ENCODE peak calls at places on chromosomes 11 and 22, in eight cellular contexts. X is GM23338, Q is esophagus muscularis mucosa, O is HepG2, M is stomach, K is upper lobe of left lung, D is endothelial cell of umbilical vein, J is SK-N-MC. Y is an unnamed sample.

GRCh38 chr22:38460367-38460952 is 5.5 kb upstream of the KCNJ4 start:
- DNase-seq in Q (no peak), D (no peak), M (no peak), K (no peak), J (no peak), O (no peak), X (no peak), Y (no peak)

GRCh38 chr11:125262194-125262824 is 97.8 kb downstream of the PKNOX2 start:
- DNase-seq in M (no peak), O (peak), X (no peak), D (no peak), K (no peak), Q (no peak), J (no peak), Y (no peak)

GRCh38 chr22:22128440-22128839 is 116.1 kb upstream of the VPREB1 start:
- DNase-seq in J (no peak), Q (no peak), X (no peak), D (no peak), K (no peak), O (no peak), M (no peak), Y (no peak)

GRCh38 chr22:35868938-35869337 is 151.3 kb downstream of the APOL5 start:
- DNase-seq in K (no peak), J (no peak), O (no peak), M (no peak), D (no peak), Q (no peak), X (peak), Y (no peak)

GRCh38 chr11:8719260-8720190 is 36.9 kb downstream of the RPL27A start:
- DNase-seq in J (no peak), O (peak), X (no peak), Q (peak), M (no peak), D (peak), K (no peak), Y (no peak)

GRCh38 chr11:106482920-106483761 is 405.7 kb downstream of the AASDHPPT start:
- DNase-seq in Q (no peak), J (no peak), K (no peak), M (no peak), D (peak), O (peak), X (no peak), Y (no peak)

GRCh38 chr11:11985954-11986949 is 22.2 kb downstream of the DKK3 start:
- DNase-seq in Q (no peak), J (no peak), X (peak), K (no peak), D (no peak), O (no peak), M (no peak), Y (no peak)

GRCh38 chr11:60981515-60981914 is 10.0 kb downstream of the CD6 start:
- DNase-seq in M (no peak), O (no peak), J (no peak), X (no peak), Q (no peak), K (peak), D (no peak), Y (no peak)

GRCh38 chr22:42150727-42151590 is 20.3 kb upstream of the CYP2D6 start:
- DNase-seq in K (peak), Q (no peak), O (no peak), J (no peak), D (no peak), M (no peak), X (no peak), Y (no peak)

GRCh38 chr11:61362542-61362875 is 335 bp downstream of the TMEM138 start:
- DNase-seq in O (peak), X (peak), M (no peak), K (no peak), Q (no peak), D (no peak), J (no peak), Y (no peak)

GRCh38 chr11:9315078-9315688 is 790 bp upstream of the TMEM41B start:
- DNase-seq in X (no peak), K (no peak), Q (no peak), D (no peak), O (no peak), J (no peak), M (no peak), Y (peak)

GRCh38 chr11:122690801-122691649 is 35.5 kb downstream of the UBASH3B start:
- DNase-seq in O (no peak), D (peak), X (peak), K (no peak), J (no peak), Q (no peak), M (no peak), Y (no peak)

GRCh38 chr11:65645710-65646109 is 7.8 kb downstream of the SIPA1 start:
- DNase-seq in M (no peak), O (no peak), K (no peak), X (no peak), D (no peak), J (no peak), Q (no peak), Y (peak)

GRCh38 chr11:126132319-126132718 is 69.7 kb upstream of the CDON start:
- DNase-seq in J (no peak), O (no peak), X (no peak), M (peak), K (no peak), Q (no peak), D (no peak), Y (no peak)

GRCh38 chr11:133443361-133443760 is 88.9 kb downstream of the OPCML start:
- DNase-seq in D (no peak), O (no peak), J (no peak), X (no peak), K (no peak), Q (no peak), M (no peak), Y (no peak)

GRCh38 chr22:28151241-28151640 is 232.2 kb upstream of the PITPNB start:
- DNase-seq in X (no peak), D (no peak), M (no peak), O (peak), K (no peak), J (no peak), Q (no peak), Y (no peak)

GRCh38 chr11:132858203-132858602 is 674.1 kb downstream of the OPCML start:
- DNase-seq in Q (no peak), M (no peak), D (no peak), X (peak), J (no peak), O (no peak), K (no peak), Y (no peak)

GRCh38 chr22:42906605-42907338 is 49.7 kb upstream of the ARFGAP3 start:
- DNase-seq in J (no peak), M (no peak), Q (no peak), K (no peak), O (no peak), X (no peak), D (peak), Y (no peak)

GRCh38 chr22:48096411-48096810 is 1334.0 kb downstream of the TBC1D22A start:
- DNase-seq in D (no peak), J (no peak), K (no peak), Q (no peak), O (no peak), M (no peak), X (no peak), Y (no peak)

GRCh38 chr11:587978-588380 is 11.7 kb downstream of the PHRF1 start:
- DNase-seq in M (no peak), D (no peak), Q (no peak), O (peak), K (no peak), X (no peak), J (no peak), Y (no peak)

GRCh38 chr22:44758354-44758969 is 6.1 kb downstream of the ARHGAP8 start:
- DNase-seq in M (no peak), K (no peak), J (no peak), Q (no peak), X (no peak), O (no peak), D (no peak), Y (peak)

GRCh38 chr11:34940026-34940677 is 23.7 kb downstream of the PDHX start:
- DNase-seq in J (no peak), Q (no peak), M (no peak), X (no peak), D (no peak), K (no peak), O (no peak), Y (no peak)

GRCh38 chr22:18120941-18121340 is 10.3 kb downstream of the TUBA8 start:
- DNase-seq in M (no peak), Q (no peak), D (no peak), K (no peak), O (no peak), X (no peak), J (no peak), Y (no peak)

GRCh38 chr22:44108076-44108475 is 72.6 kb upstream of the PARVG start:
- DNase-seq in D (no peak), X (no peak), M (no peak), Q (no peak), K (no peak), J (no peak), O (no peak), Y (no peak)

GRCh38 chr11:17738350-17739207 is 4.0 kb downstream of the KCNC1 start:
- DNase-seq in J (no peak), Q (no peak), O (no peak), X (peak), K (peak), D (no peak), M (no peak), Y (peak)

GRCh38 chr11:13963949-13964770 is 1.6 kb downstream of the SPON1 start:
- DNase-seq in D (no peak), K (peak), O (no peak), Q (no peak), M (no peak), J (no peak), X (peak), Y (no peak)

GRCh38 chr11:23688835-23689234 is 808.0 kb upstream of the LUZP2 start:
- DNase-seq in D (peak), J (no peak), O (no peak), K (no peak), X (no peak), M (no peak), Q (no peak), Y (no peak)

GRCh38 chr22:19121631-19122142 is 525 bp downstream of the DGCR2 start:
- DNase-seq in M (peak), O (no peak), K (peak), Q (no peak), D (peak), J (no peak), X (peak), Y (peak)

GRCh38 chr11:45371251-45371749 is 85.2 kb upstream of the SYT13 start:
- DNase-seq in X (peak), M (peak), K (no peak), D (peak), O (peak), Q (no peak), J (no peak), Y (no peak)

GRCh38 chr22:37623075-37624016 is 14.7 kb downstream of the GGA1 start:
- DNase-seq in K (no peak), D (peak), J (no peak), M (peak), X (peak), O (peak), Q (no peak), Y (peak)

GRCh38 chr11:67352546-67353316 is 615 bp downstream of the POLD4 start:
- DNase-seq in Q (no peak), O (peak), K (no peak), J (no peak), X (peak), D (no peak), M (peak), Y (peak)

GRCh38 chr22:22348815-22349454 is 104.3 kb downstream of the VPREB1 start:
- DNase-seq in X (no peak), O (no peak), K (no peak), D (no peak), M (no peak), Q (peak), J (no peak), Y (no peak)

GRCh38 chr11:79794484-79795393 is 353.9 kb upstream of the TENM4 start:
- DNase-seq in J (no peak), M (no peak), O (no peak), Q (no peak), X (peak), D (no peak), K (no peak), Y (no peak)

GRCh38 chr11:79794057-79794456 is 353.2 kb upstream of the TENM4 start:
- DNase-seq in K (no peak), X (no peak), O (no peak), J (no peak), D (no peak), Q (peak), M (no peak), Y (no peak)

DNA sequence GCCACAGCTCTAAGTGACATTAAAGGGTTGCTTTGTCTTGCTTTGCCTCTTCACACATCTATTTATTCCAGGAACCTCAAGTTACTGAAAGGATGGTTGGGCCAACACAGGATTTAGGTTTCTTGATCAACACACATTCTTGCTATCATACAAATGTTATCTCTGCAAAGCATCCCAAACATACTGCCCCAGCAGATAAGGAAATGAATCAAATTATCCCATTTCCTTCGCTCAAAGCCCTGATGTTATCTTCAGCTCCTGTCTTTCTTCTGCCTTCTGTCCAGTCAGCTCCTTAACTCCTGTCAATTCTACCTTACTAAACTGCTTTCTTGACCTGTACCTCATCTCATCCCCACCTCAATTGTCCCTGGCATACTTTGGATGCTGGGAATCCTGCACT is 355.9 kb upstream of the TENM4 start:
- DNase-seq in O (no peak), M (no peak), Q (no peak), D (no peak), X (no peak), J (no peak), K (no peak), Y (no peak)
- H3K4me3 ChIP-seq in O (no peak), M (no peak), Q (no peak), D (no peak), X (no peak), J (no peak), K (no peak), Y (no peak)

DNA sequence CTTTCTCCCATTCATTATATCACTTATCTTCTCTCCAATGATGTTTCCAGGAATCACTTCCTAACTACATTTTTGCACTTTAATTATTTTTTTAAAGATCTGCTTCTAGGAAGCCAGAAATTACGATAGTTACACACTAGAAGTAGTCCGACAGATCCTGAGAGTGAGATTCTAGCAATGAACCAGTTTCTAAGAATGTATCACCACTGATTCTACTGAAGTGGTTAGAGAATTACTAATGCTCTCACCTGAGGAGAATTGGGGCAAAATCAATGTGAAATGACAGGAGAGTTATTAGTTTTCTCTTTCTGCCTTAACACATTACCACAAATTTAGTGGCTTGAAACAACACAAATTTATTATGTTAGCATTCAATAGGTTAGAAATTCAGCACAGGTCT is 241.2 kb downstream of the CASP12 start:
- DNase-seq in D (no peak), M (no peak), Q (no peak), J (no peak), X (no peak), O (no peak), K (no peak), Y (no peak)
- TF ChIP-seq POLR2AphosphoS5 in D (no peak), M (no peak), Q (no peak), J (no peak), X (no peak), O (no peak), K (no peak), Y (no peak)

DNA sequence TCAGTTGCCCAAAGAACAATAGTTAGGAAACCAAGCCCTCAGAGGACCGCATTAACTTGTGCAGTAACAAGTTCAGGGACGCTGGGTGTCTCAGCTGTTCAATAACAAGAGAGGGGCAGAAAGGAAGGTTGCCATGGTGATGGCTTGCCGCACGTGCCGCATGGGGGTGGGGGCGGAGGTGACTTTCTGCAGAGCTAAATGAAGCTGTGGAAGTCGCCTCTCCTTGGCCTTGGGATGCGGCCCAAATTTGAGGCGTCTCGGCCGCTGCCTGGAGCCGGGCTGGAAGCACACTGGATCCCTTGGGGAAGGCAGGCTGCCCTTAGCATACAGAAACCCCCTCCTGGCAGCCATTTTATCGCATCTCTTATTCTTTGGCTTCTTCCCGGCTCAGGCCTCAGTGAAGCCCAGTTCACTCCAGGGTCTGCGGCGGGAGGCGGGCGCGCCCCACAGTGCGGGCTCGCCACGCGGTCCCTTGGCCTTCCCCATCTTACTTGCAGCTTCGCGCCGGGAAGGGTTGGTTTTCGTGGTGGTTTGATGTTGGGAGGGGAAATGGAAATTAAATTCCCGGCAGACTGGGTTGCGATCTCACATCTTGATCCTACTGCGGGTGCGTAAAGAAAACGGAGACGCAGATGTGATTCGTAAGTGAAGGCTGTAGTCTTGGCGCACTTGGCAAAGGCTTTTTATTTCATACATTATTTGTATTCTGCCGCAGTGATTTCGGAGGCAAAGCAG is 94.3 kb downstream of the SLC17A6 start:
- DNase-seq in O (no peak), K (peak), M (no peak), Q (no peak), J (no peak), X (peak), D (peak), Y (peak)
- H3K4me3 ChIP-seq in O (no peak), K (peak), M (peak), Q (peak), J (no peak), X (peak), D (peak), Y (peak)

DNA sequence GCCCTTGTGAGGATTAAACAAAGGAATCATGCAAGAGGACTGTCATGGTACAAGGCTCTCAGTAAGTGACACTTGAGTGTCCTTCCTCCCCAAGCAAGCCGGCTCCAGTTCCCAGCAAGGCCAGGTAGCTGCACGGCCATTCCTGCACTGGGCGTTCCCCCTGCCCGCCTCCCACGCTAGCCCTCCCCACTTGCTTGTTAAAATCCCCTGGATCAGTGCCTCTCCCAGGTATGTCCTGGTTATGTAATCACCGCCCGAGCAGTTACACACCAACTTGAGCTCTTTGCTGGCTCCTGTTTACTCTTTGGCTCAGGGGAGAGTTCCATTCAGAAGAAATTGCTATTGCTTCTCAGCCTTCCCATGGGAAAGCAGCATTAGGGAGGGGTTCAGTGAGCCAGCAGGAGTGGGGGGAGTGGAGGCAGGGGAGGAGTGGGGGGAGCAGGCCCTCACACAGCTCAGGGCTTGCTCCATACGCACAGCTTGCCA is 19.4 kb upstream of the MYEOV start:
- DNase-seq in J (no peak), K (peak), O (no peak), D (no peak), Q (no peak), M (peak), X (no peak), Y (peak)
- TF ChIP-seq POLR2AphosphoS5 in J (no peak), K (peak), O (no peak), D (no peak), Q (no peak), M (no peak), X (no peak), Y (no peak)

Y was measured in spleen.